ENCODE peak calls at places on chromosome 1, in ten cellular contexts. A is sciatic nerve; E is Jurkat, Clone E6-1; L is stimulated activated CD4-positive, alpha-beta T cell treated with anti-CD3 and anti-CD28 coated beads, Interleukin-15, amount 100 ng/mL, for 1 hour; F is stromal cell of bone marrow; I is vagina; B is upper lobe of right lung; N is iris pigment epithelial cell; U is lung microvascular endothelial cell; K is DMS53. M is an unnamed sample.
A peak's percentile ranks its signal among the peaks of the same experiment; 100 is the strongest.

GRCh38 chr1:232111616-232112015 is 485.0 kb downstream of the DISC1 start:
- DNase-seq in L (no peak), B (no peak), E (no peak), I (no peak), A (no peak), N (no peak), U (no peak), F (no peak), K (no peak), M (no peak)

GRCh38 chr1:205858141-205858961 is 8.4 kb upstream of the PM20D1 start:
- DNase-seq in A (no peak), K (no peak), U (peak; percentile 15), B (no peak), N (no peak), L (no peak), F (no peak), E (no peak), I (no peak), M (no peak)

GRCh38 chr1:30786264-30786991 is 28.9 kb upstream of the LAPTM5 start:
- DNase-seq in I (no peak), N (no peak), K (no peak), A (no peak), F (no peak), U (no peak), E (no peak), B (no peak), L (no peak), M (no peak)

GRCh38 chr1:19423130-19423529 is 62.2 kb downstream of the CAPZB start:
- DNase-seq in B (no peak), N (no peak), E (no peak), F (no peak), A (no peak), I (no peak), U (no peak), K (no peak), L (no peak), M (no peak)

GRCh38 chr1:112699425-112700144 is 7.3 kb downstream of the RHOC start:
- DNase-seq in B (no peak), E (no peak), F (no peak), U (no peak), L (no peak), A (no peak), N (no peak), I (no peak), K (no peak), M (no peak)

GRCh38 chr1:243294723-243295121 is 38.9 kb downstream of the SDCCAG8 start:
- DNase-seq in L (no peak), F (no peak), I (no peak), E (no peak), N (peak; percentile 93), B (no peak), K (no peak), U (peak; percentile 35), A (no peak), M (no peak)

GRCh38 chr1:42937836-42938595 is 20.7 kb downstream of the SLC2A1 start:
- DNase-seq in L (no peak), A (peak; percentile 54), U (no peak), F (no peak), I (no peak), B (peak; percentile 52), K (no peak), N (no peak), E (no peak), M (no peak)

GRCh38 chr1:156852414-156852874 is 6.5 kb downstream of the INSRR start:
- DNase-seq in A (peak; percentile 74), N (peak; percentile 30), L (no peak), E (no peak), K (peak; percentile 97), F (no peak), I (no peak), B (no peak), U (peak; percentile 76), M (no peak)

GRCh38 chr1:229319487-229319886 is 23.4 kb downstream of the CCSAP start:
- DNase-seq in E (no peak), N (no peak), U (no peak), I (no peak), F (no peak), B (no peak), K (no peak), L (no peak), A (no peak), M (no peak)